ENCODE peak calls at places on chromosomes 12 and 14, in ten cellular contexts. H, K, R, T, V, X, F, A, U and Q are unnamed samples.

GRCh38 chr12:90938451-90938850 is 16.5 kb downstream of the CCER1 start:
- DNase-seq in H (peak), A (no peak), T (no peak), R (no peak), V (no peak), F (peak), X (no peak), U (peak), K (no peak), Q (no peak)

GRCh38 chr14:90491221-90491867 is 94.5 kb downstream of the CALM1 start:
- DNase-seq in A (no peak), H (no peak), F (peak), K (no peak), R (no peak), U (peak), T (no peak), X (no peak), V (no peak), Q (no peak)

GRCh38 chr14:35934499-35934898 is 108.4 kb downstream of the BRMS1L start:
- DNase-seq in U (no peak), V (no peak), T (no peak), H (no peak), R (no peak), X (no peak), A (no peak), F (no peak), K (no peak), Q (no peak)

GRCh38 chr14:94041551-94042346 is 15.6 kb downstream of the OTUB2 start:
- DNase-seq in T (no peak), H (no peak), X (no peak), A (no peak), R (no peak), F (peak), K (no peak), U (no peak), V (no peak), Q (peak)

GRCh38 chr14:70827366-70828151 is 18.2 kb upstream of the MAP3K9 start:
- DNase-seq in V (no peak), U (peak), F (no peak), A (no peak), R (no peak), T (no peak), H (peak), X (no peak), K (no peak), Q (no peak)

GRCh38 chr14:27672047-27672446 is 1074.2 kb upstream of the NOVA1 start:
- DNase-seq in F (no peak), R (no peak), V (no peak), T (no peak), K (no peak), A (no peak), U (peak), X (no peak), H (no peak), Q (no peak)

GRCh38 chr12:107684990-107685359 is 624 bp upstream of the PWP1 start:
- DNase-seq in V (peak), R (no peak), H (peak), K (no peak), A (no peak), U (no peak), T (no peak), F (peak), X (no peak), Q (no peak)

GRCh38 chr12:57420482-57420881 is 10.4 kb downstream of the R3HDM2 start:
- DNase-seq in U (no peak), K (no peak), X (no peak), F (no peak), R (no peak), V (no peak), A (no peak), T (no peak), H (no peak), Q (no peak)

GRCh38 chr14:98704441-98704840 is 567.6 kb downstream of the BCL11B start:
- DNase-seq in V (peak), H (no peak), X (no peak), K (peak), A (no peak), T (no peak), F (no peak), R (peak), U (no peak), Q (no peak)

GRCh38 chr12:85829391-85829790 is 6.8 kb downstream of the RASSF9 start:
- DNase-seq in F (peak), T (no peak), V (no peak), A (no peak), K (no peak), X (no peak), H (peak), U (no peak), R (no peak), Q (no peak)

GRCh38 chr14:56156096-56156495 is 37.9 kb downstream of the PELI2 start:
- DNase-seq in T (no peak), V (no peak), R (no peak), F (no peak), X (no peak), H (no peak), U (no peak), K (no peak), A (no peak), Q (no peak)

GRCh38 chr14:72547999-72548398 is 345.9 kb downstream of the DPF3 start:
- DNase-seq in V (no peak), R (no peak), K (no peak), A (no peak), T (no peak), H (no peak), X (no peak), F (no peak), U (peak), Q (no peak)

GRCh38 chr14:102058146-102058545 is 28.7 kb downstream of the HSP90AA1 start:
- DNase-seq in V (no peak), R (no peak), K (no peak), X (no peak), H (no peak), U (no peak), A (no peak), T (no peak), F (no peak), Q (no peak)

GRCh38 chr14:99320105-99320572 is 48.1 kb upstream of the BCL11B start:
- DNase-seq in K (peak), T (peak), U (peak), F (peak), V (peak), H (peak), A (peak), R (no peak), X (peak), Q (peak)

GRCh38 chr14:76780360-76780759 is 19.1 kb downstream of the VASH1 start:
- DNase-seq in H (no peak), K (no peak), R (peak), T (no peak), V (no peak), F (no peak), X (peak), A (no peak), U (no peak), Q (no peak)

GRCh38 chr12:95231190-95231589 is 13.6 kb downstream of the VEZT start:
- DNase-seq in K (no peak), R (no peak), X (no peak), H (peak), V (no peak), U (peak), T (no peak), A (no peak), F (peak), Q (no peak)

GRCh38 chr14:50333010-50333409 is 20.9 kb downstream of the DMAC2L start:
- DNase-seq in F (peak), X (no peak), T (no peak), U (peak), V (no peak), K (no peak), H (peak), R (no peak), A (no peak), Q (no peak)

GRCh38 chr12:106527356-106527755 is 55.4 kb upstream of the RFX4 start:
- DNase-seq in H (peak), F (no peak), X (no peak), K (no peak), U (peak), R (no peak), V (no peak), T (no peak), A (no peak), Q (no peak)

GRCh38 chr14:60482743-60483142 is 3.1 kb downstream of the C14orf39 start:
- DNase-seq in A (no peak), R (no peak), U (no peak), F (peak), X (no peak), H (peak), T (no peak), V (no peak), K (no peak), Q (no peak)

GRCh38 chr12:49952396-49953055 is 2.0 kb downstream of the AQP2 start:
- DNase-seq in F (no peak), H (no peak), R (no peak), A (no peak), V (no peak), K (no peak), X (no peak), T (no peak), U (no peak), Q (no peak)

GRCh38 chr12:116276433-116277216 is 868 bp downstream of the MED13L start:
- DNase-seq in T (peak), H (no peak), K (peak), U (peak), R (peak), F (peak), V (peak), X (no peak), A (peak), Q (peak)

GRCh38 chr14:34593740-34594375 is 36.1 kb downstream of the SNX6 start:
- DNase-seq in U (no peak), X (no peak), K (no peak), V (no peak), F (peak), A (no peak), T (no peak), R (no peak), H (no peak), Q (no peak)

GRCh38 chr12:95593266-95593871 is 42.1 kb upstream of the USP44 start:
- DNase-seq in A (no peak), H (no peak), V (no peak), R (no peak), K (no peak), U (no peak), X (no peak), F (no peak), T (no peak), Q (no peak)

GRCh38 chr12:15928345-15928744 is 17.2 kb downstream of the DERA start:
- DNase-seq in T (no peak), R (no peak), U (peak), H (peak), F (peak), A (no peak), V (no peak), X (no peak), K (no peak), Q (no peak)

GRCh38 chr12:84842406-84843013 is 70.1 kb downstream of the SLC6A15 start:
- DNase-seq in U (peak), K (no peak), R (no peak), T (no peak), X (no peak), F (peak), V (no peak), A (peak), H (peak), Q (no peak)

GRCh38 chr12:94721173-94721572 is 70.8 kb upstream of the TMCC3 start:
- DNase-seq in T (no peak), V (no peak), R (peak), H (no peak), K (no peak), X (no peak), F (no peak), A (no peak), U (no peak), Q (no peak)

GRCh38 chr12:19846561-19846960 is 407.3 kb downstream of the AEBP2 start:
- DNase-seq in U (peak), F (peak), T (no peak), K (no peak), R (no peak), A (no peak), V (no peak), H (peak), X (no peak), Q (no peak)